ENCODE peak calls at places on chromosomes 2 and 18, in six cellular contexts. K is GM20000; G is H7; Q is NB4; Y is activated CD4-positive, alpha-beta T cell treated with anti-CD3 and anti-CD28 coated beads for 1 hour; P is stimulated activated CD4-positive, alpha-beta T cell treated with anti-CD3 and anti-CD28 coated beads, Interleukin-15, amount 100 ng/mL, for 1 hour. Z is an unnamed sample.

GRCh38 chr2:218517434-218518206 is 50.5 kb downstream of the USP37 start:
- DNase-seq in K (peak), G (no peak), Q (no peak), Y (no peak), P (no peak), Z (no peak)

GRCh38 chr2:18940184-18940583 is 350.8 kb upstream of the NT5C1B start:
- DNase-seq in K (peak), G (no peak), Q (no peak), Y (no peak), P (no peak), Z (no peak)

GRCh38 chr2:232893834-232894233 is 23.8 kb downstream of the SNORC start:
- DNase-seq in K (no peak), G (peak), Q (no peak), Y (no peak), P (no peak), Z (no peak)

GRCh38 chr2:44941551-44942234 is at the start of gene SIX3:
- DNase-seq in K (peak), G (peak), Q (peak), Y (no peak), P (no peak), Z (no peak)

GRCh38 chr2:71857632-71858031 is 290.0 kb downstream of the CYP26B1 start:
- DNase-seq in K (no peak), G (no peak), Q (no peak), Y (no peak), P (no peak), Z (no peak)

GRCh38 chr2:191481305-191482075 is 196.4 kb upstream of the NABP1 start:
- DNase-seq in K (no peak), G (no peak), Q (no peak), Y (no peak), P (no peak), Z (no peak)

GRCh38 chr2:190254451-190254850 is 65.2 kb downstream of the HIBCH start:
- DNase-seq in K (no peak), G (no peak), Q (no peak), Y (no peak), P (no peak), Z (no peak)

GRCh38 chr2:170582747-170583463 is 132.2 kb upstream of the SP5 start:
- DNase-seq in K (no peak), G (peak), Q (no peak), Y (no peak), P (no peak), Z (no peak)

GRCh38 chr2:128792476-128793054 is 473.9 kb upstream of the HS6ST1 start:
- DNase-seq in K (no peak), G (no peak), Q (no peak), Y (no peak), P (no peak), Z (no peak)

GRCh38 chr2:28972778-28973335 is 8.2 kb upstream of the TOGARAM2 start:
- DNase-seq in K (no peak), G (no peak), Q (no peak), Y (no peak), P (no peak), Z (no peak)

GRCh38 chr2:195658541-195658890 is 1.5 kb downstream of the SLC39A10 start:
- DNase-seq in K (no peak), G (no peak), Q (peak), Y (no peak), P (no peak), Z (no peak)

GRCh38 chr2:10159486-10160160 is 37.1 kb downstream of the RRM2 start:
- DNase-seq in K (no peak), G (peak), Q (no peak), Y (no peak), P (no peak), Z (no peak)

GRCh38 chr2:84778921-84779320 is 102.0 kb downstream of the TRABD2A start:
- DNase-seq in K (no peak), G (no peak), Q (no peak), Y (no peak), P (no peak), Z (no peak)

GRCh38 chr2:209382775-209383174 is 41.1 kb upstream of the MAP2 start:
- DNase-seq in K (no peak), G (no peak), Q (no peak), Y (no peak), P (no peak), Z (no peak)

GRCh38 chr18:50610349-50610748 is 50.5 kb downstream of the MAPK4 start:
- DNase-seq in K (no peak), G (peak), Q (peak), Y (no peak), P (no peak), Z (no peak)